ENCODE peak calls at places on chromosomes 4 and X, in seven cellular contexts. One of them, this sample, is unnamed.

GRCh38 chr4:82380344-82380743 is 6.6 kb upstream of the HNRNPD start:
- DNase-seq in HepG2: no peak
- DNase-seq in NB4: no peak
- DNase-seq in sigmoid colon: no peak
- DNase-seq in HCT116: peak
- DNase-seq in transverse colon: no peak
- DNase-seq in heart left ventricle: peak
- DNase-seq in this sample: no peak

GRCh38 chr4:185004562-185005208 is 13.6 kb upstream of the HELT start:
- DNase-seq in HepG2: no peak
- DNase-seq in NB4: no peak
- DNase-seq in sigmoid colon: peak
- DNase-seq in HCT116: no peak
- DNase-seq in transverse colon: peak
- DNase-seq in heart left ventricle: peak
- DNase-seq in this sample: no peak

GRCh38 chr4:73523126-73523525 is 41.6 kb downstream of the AFM start:
- DNase-seq in HepG2: peak
- DNase-seq in NB4: no peak
- DNase-seq in sigmoid colon: no peak
- DNase-seq in HCT116: no peak
- DNase-seq in transverse colon: no peak
- DNase-seq in heart left ventricle: no peak
- DNase-seq in this sample: no peak

GRCh38 chr4:182292657-182293056 is 49.5 kb downstream of the TENM3 start:
- DNase-seq in HepG2: no peak
- DNase-seq in NB4: no peak
- DNase-seq in sigmoid colon: no peak
- DNase-seq in HCT116: no peak
- DNase-seq in transverse colon: no peak
- DNase-seq in heart left ventricle: no peak
- DNase-seq in this sample: no peak

GRCh38 chrX:80246273-80246672 is 174.0 kb upstream of the TENT5D start:
- DNase-seq in HepG2: no peak
- DNase-seq in NB4: no peak
- DNase-seq in sigmoid colon: no peak
- DNase-seq in HCT116: no peak
- DNase-seq in transverse colon: no peak
- DNase-seq in heart left ventricle: no peak
- DNase-seq in this sample: no peak

GRCh38 chr4:108547682-108548081 is 72.7 kb upstream of the RPL34 start:
- DNase-seq in HepG2: no peak
- DNase-seq in NB4: no peak
- DNase-seq in sigmoid colon: no peak
- DNase-seq in HCT116: no peak
- DNase-seq in transverse colon: no peak
- DNase-seq in heart left ventricle: no peak
- DNase-seq in this sample: no peak

GRCh38 chr4:112075129-112075753 is 70.0 kb upstream of the FAM241A start:
- DNase-seq in HepG2: peak
- DNase-seq in NB4: peak
- DNase-seq in sigmoid colon: no peak
- DNase-seq in HCT116: peak
- DNase-seq in transverse colon: peak
- DNase-seq in heart left ventricle: no peak
- DNase-seq in this sample: peak

GRCh38 chrX:21691512-21692018 is 33.4 kb upstream of the KLHL34 start:
- DNase-seq in HepG2: no peak
- DNase-seq in NB4: peak
- DNase-seq in sigmoid colon: no peak
- DNase-seq in HCT116: no peak
- DNase-seq in transverse colon: no peak
- DNase-seq in heart left ventricle: no peak
- DNase-seq in this sample: no peak

GRCh38 chr4:155807021-155807420 is 48.2 kb downstream of the GUCY1B1 start:
- DNase-seq in HepG2: no peak
- DNase-seq in NB4: no peak
- DNase-seq in sigmoid colon: no peak
- DNase-seq in HCT116: no peak
- DNase-seq in transverse colon: no peak
- DNase-seq in heart left ventricle: no peak
- DNase-seq in this sample: no peak

GRCh38 chr4:16775411-16776154 is 122.9 kb downstream of the LDB2 start:
- DNase-seq in HepG2: no peak
- DNase-seq in NB4: no peak
- DNase-seq in sigmoid colon: no peak
- DNase-seq in HCT116: no peak
- DNase-seq in transverse colon: no peak
- DNase-seq in heart left ventricle: no peak
- DNase-seq in this sample: no peak

GRCh38 chrX:46912098-46912672 is at the start of gene JADE3:
- DNase-seq in HepG2: peak
- DNase-seq in NB4: peak
- DNase-seq in sigmoid colon: peak
- DNase-seq in HCT116: peak
- DNase-seq in transverse colon: peak
- DNase-seq in heart left ventricle: peak
- DNase-seq in this sample: peak

GRCh38 chrX:134803551-134804183 is 145.4 kb upstream of the PLAC1 start:
- DNase-seq in HepG2: peak
- DNase-seq in NB4: peak
- DNase-seq in sigmoid colon: no peak
- DNase-seq in HCT116: no peak
- DNase-seq in transverse colon: no peak
- DNase-seq in heart left ventricle: no peak
- DNase-seq in this sample: no peak

GRCh38 chr4:37788782-37789181 is 37.7 kb upstream of the PGM2 start:
- DNase-seq in HepG2: no peak
- DNase-seq in NB4: no peak
- DNase-seq in sigmoid colon: no peak
- DNase-seq in HCT116: no peak
- DNase-seq in transverse colon: no peak
- DNase-seq in heart left ventricle: no peak
- DNase-seq in this sample: no peak

GRCh38 chr4:115678425-115678941 is 565.1 kb upstream of the NDST4 start:
- DNase-seq in HepG2: no peak
- DNase-seq in NB4: no peak
- DNase-seq in sigmoid colon: no peak
- DNase-seq in HCT116: no peak
- DNase-seq in transverse colon: no peak
- DNase-seq in heart left ventricle: no peak
- DNase-seq in this sample: no peak

GRCh38 chrX:33336783-33337182 is 125.4 kb upstream of the DMD start:
- DNase-seq in HepG2: peak
- DNase-seq in NB4: peak
- DNase-seq in sigmoid colon: no peak
- DNase-seq in HCT116: no peak
- DNase-seq in transverse colon: no peak
- DNase-seq in heart left ventricle: peak
- DNase-seq in this sample: peak

GRCh38 chr4:152784490-152785195 is 4.9 kb downstream of the ARFIP1 start:
- DNase-seq in HepG2: peak
- DNase-seq in NB4: peak
- DNase-seq in sigmoid colon: no peak
- DNase-seq in HCT116: peak
- DNase-seq in transverse colon: peak
- DNase-seq in heart left ventricle: no peak
- DNase-seq in this sample: no peak

GRCh38 chr4:143355540-143356217 is 19.0 kb downstream of the GAB1 start:
- DNase-seq in HepG2: no peak
- DNase-seq in NB4: no peak
- DNase-seq in sigmoid colon: no peak
- DNase-seq in HCT116: no peak
- DNase-seq in transverse colon: no peak
- DNase-seq in heart left ventricle: no peak
- DNase-seq in this sample: no peak

GRCh38 chr4:150010525-150011126 is 67.6 kb upstream of the DCLK2 start:
- DNase-seq in HepG2: peak
- DNase-seq in NB4: peak
- DNase-seq in sigmoid colon: no peak
- DNase-seq in HCT116: peak
- DNase-seq in transverse colon: peak
- DNase-seq in heart left ventricle: no peak
- DNase-seq in this sample: peak

GRCh38 chr4:179803857-179804256 is 2361.6 kb upstream of the AGA start:
- DNase-seq in HepG2: no peak
- DNase-seq in NB4: no peak
- DNase-seq in sigmoid colon: no peak
- DNase-seq in HCT116: no peak
- DNase-seq in transverse colon: no peak
- DNase-seq in heart left ventricle: no peak
- DNase-seq in this sample: no peak

GRCh38 chrX:915427-916234 is 285.0 kb downstream of the SHOX start:
- DNase-seq in HepG2: no peak
- DNase-seq in NB4: no peak
- DNase-seq in sigmoid colon: no peak
- DNase-seq in HCT116: no peak
- DNase-seq in transverse colon: no peak
- DNase-seq in heart left ventricle: no peak
- DNase-seq in this sample: no peak

GRCh38 chr4:165656399-165656798 is 216.6 kb upstream of the TLL1 start:
- DNase-seq in HepG2: no peak
- DNase-seq in NB4: no peak
- DNase-seq in sigmoid colon: no peak
- DNase-seq in HCT116: no peak
- DNase-seq in transverse colon: no peak
- DNase-seq in heart left ventricle: no peak
- DNase-seq in this sample: no peak

GRCh38 chr4:140163029-140163810 is 9.2 kb upstream of the MAML3 start:
- DNase-seq in HepG2: no peak
- DNase-seq in NB4: no peak
- DNase-seq in sigmoid colon: no peak
- DNase-seq in HCT116: no peak
- DNase-seq in transverse colon: no peak
- DNase-seq in heart left ventricle: peak
- DNase-seq in this sample: no peak

GRCh38 chrX:49174723-49175122 is 3.0 kb downstream of the PLP2 start:
- DNase-seq in HepG2: no peak
- DNase-seq in NB4: peak
- DNase-seq in sigmoid colon: no peak
- DNase-seq in HCT116: no peak
- DNase-seq in transverse colon: no peak
- DNase-seq in heart left ventricle: no peak
- DNase-seq in this sample: no peak

GRCh38 chrX:141642979-141643378 is 53.5 kb downstream of the SPANXA2 start:
- DNase-seq in HepG2: no peak
- DNase-seq in NB4: no peak
- DNase-seq in sigmoid colon: no peak
- DNase-seq in HCT116: no peak
- DNase-seq in transverse colon: no peak
- DNase-seq in heart left ventricle: no peak
- DNase-seq in this sample: no peak

GRCh38 chrX:110002300-110003166 is at the start of gene TMEM164:
- DNase-seq in HepG2: peak
- DNase-seq in NB4: peak
- DNase-seq in sigmoid colon: peak
- DNase-seq in HCT116: peak
- DNase-seq in transverse colon: peak
- DNase-seq in heart left ventricle: peak
- DNase-seq in this sample: peak
- TF ChIP-seq POLR2A in HepG2: peak
- TF ChIP-seq POLR2A in NB4: peak
- TF ChIP-seq POLR2A in sigmoid colon: no peak
- TF ChIP-seq POLR2A in HCT116: no peak
- TF ChIP-seq POLR2A in transverse colon: peak
- TF ChIP-seq POLR2A in heart left ventricle: peak
- TF ChIP-seq POLR2A in this sample: no peak

GRCh38 chr4:27059446-27059845 is 198.8 kb downstream of the STIM2 start:
- DNase-seq in HepG2: no peak
- DNase-seq in NB4: no peak
- DNase-seq in sigmoid colon: no peak
- DNase-seq in HCT116: no peak
- DNase-seq in transverse colon: no peak
- DNase-seq in heart left ventricle: no peak
- DNase-seq in this sample: no peak

GRCh38 chr4:27057662-27058061 is 197.0 kb downstream of the STIM2 start:
- DNase-seq in HepG2: no peak
- DNase-seq in NB4: no peak
- DNase-seq in sigmoid colon: no peak
- DNase-seq in HCT116: no peak
- DNase-seq in transverse colon: no peak
- DNase-seq in heart left ventricle: no peak
- DNase-seq in this sample: no peak

GRCh38 chr4:27057053-27057452 is 196.4 kb downstream of the STIM2 start:
- DNase-seq in HepG2: no peak
- DNase-seq in NB4: no peak
- DNase-seq in sigmoid colon: no peak
- DNase-seq in HCT116: no peak
- DNase-seq in transverse colon: peak
- DNase-seq in heart left ventricle: no peak
- DNase-seq in this sample: no peak

GRCh38 chr4:27056281-27056680 is 195.6 kb downstream of the STIM2 start:
- DNase-seq in HepG2: no peak
- DNase-seq in NB4: no peak
- DNase-seq in sigmoid colon: no peak
- DNase-seq in HCT116: no peak
- DNase-seq in transverse colon: no peak
- DNase-seq in heart left ventricle: no peak
- DNase-seq in this sample: no peak

DNA sequence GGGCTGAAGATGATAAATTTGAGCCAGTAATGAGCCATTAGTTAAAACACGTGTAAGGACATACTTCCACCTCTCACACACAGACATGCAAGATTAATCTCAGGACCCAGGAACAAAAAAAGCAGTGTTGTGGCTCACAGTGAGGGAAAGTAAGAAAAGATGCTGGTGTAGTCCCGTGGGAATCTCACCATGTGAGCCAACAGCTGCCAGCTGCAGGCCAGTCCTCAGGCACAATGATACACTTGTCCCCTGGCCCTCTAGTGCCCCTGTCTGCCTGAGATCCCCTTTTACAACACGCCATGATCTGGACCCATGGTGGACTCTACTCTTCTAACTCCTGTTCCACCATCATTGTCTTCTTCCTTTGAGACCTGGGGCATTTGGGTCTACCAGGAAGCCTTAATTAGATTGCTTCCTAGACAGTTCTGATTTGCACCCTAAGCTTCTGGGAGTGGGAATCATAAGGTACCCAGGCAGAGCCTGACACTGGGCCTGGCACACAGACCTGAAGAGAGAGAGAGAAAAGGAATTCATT is 194.7 kb downstream of the STIM2 start:
- DNase-seq in HepG2: no peak
- DNase-seq in NB4: no peak
- DNase-seq in sigmoid colon: no peak
- DNase-seq in HCT116: no peak
- DNase-seq in transverse colon: no peak
- DNase-seq in heart left ventricle: no peak
- DNase-seq in this sample: no peak
- H3K4me3 ChIP-seq in HepG2: no peak
- H3K4me3 ChIP-seq in NB4: no peak
- H3K4me3 ChIP-seq in sigmoid colon: no peak
- H3K4me3 ChIP-seq in HCT116: no peak
- H3K4me3 ChIP-seq in transverse colon: no peak
- H3K4me3 ChIP-seq in heart left ventricle: no peak
- H3K4me3 ChIP-seq in this sample: no peak

GRCh38 chr4:6343950-6344408 is 74.3 kb downstream of the WFS1 start:
- DNase-seq in HepG2: peak
- DNase-seq in NB4: no peak
- DNase-seq in sigmoid colon: no peak
- DNase-seq in HCT116: peak
- DNase-seq in transverse colon: no peak
- DNase-seq in heart left ventricle: no peak
- DNase-seq in this sample: no peak
- TF ChIP-seq CTCF in HepG2: peak
- TF ChIP-seq CTCF in NB4: no peak
- TF ChIP-seq CTCF in sigmoid colon: no peak
- TF ChIP-seq CTCF in HCT116: peak
- TF ChIP-seq CTCF in transverse colon: no peak
- TF ChIP-seq CTCF in heart left ventricle: no peak
- TF ChIP-seq CTCF in this sample: no peak

GRCh38 chrX:9745417-9746115 is 20.1 kb downstream of the GPR143 start:
- DNase-seq in HepG2: no peak
- DNase-seq in NB4: peak
- DNase-seq in sigmoid colon: no peak
- DNase-seq in HCT116: no peak
- DNase-seq in transverse colon: no peak
- DNase-seq in heart left ventricle: no peak
- DNase-seq in this sample: no peak
- TF ChIP-seq POLR2A in HepG2: no peak
- TF ChIP-seq POLR2A in NB4: no peak
- TF ChIP-seq POLR2A in sigmoid colon: no peak
- TF ChIP-seq POLR2A in HCT116: no peak
- TF ChIP-seq POLR2A in transverse colon: no peak
- TF ChIP-seq POLR2A in heart left ventricle: no peak
- TF ChIP-seq POLR2A in this sample: no peak

This sample was measured in Peyer's patch.